ENCODE peak calls at places on chromosome 1, in eight cellular contexts. F is CD8-positive, alpha-beta T cell; H is Peyer's patch; R is tibial nerve; I is CD8-positive, alpha-beta memory T cell; Q is SJSA1; W is left ventricle myocardium inferior; V is tibial artery. T is an unnamed sample. For H3K27me3, the result is how much of the 10 kb centered on the place peaks cover.

GRCh38 chr1:53737648-53738204 is 1.2 kb downstream of the GLIS1 start:
- DNase-seq in F (no peak), H (no peak), R (no peak), I (no peak), Q (no peak), W (no peak), V (no peak), T (no peak)

GRCh38 chr1:65150583-65151263 is 2.7 kb downstream of the AK4 start:
- DNase-seq in F (no peak), H (no peak), R (no peak), I (no peak), Q (no peak), W (no peak), V (no peak), T (no peak)

GRCh38 chr1:17059391-17060128 is 5.7 kb upstream of the SDHB start:
- DNase-seq in F (no peak), H (peak), R (no peak), I (peak), Q (peak), W (peak), V (peak), T (no peak)

GRCh38 chr1:12616709-12617373 is 1.2 kb downstream of the DHRS3 start:
- DNase-seq in F (no peak), H (no peak), R (no peak), I (peak), Q (peak), W (peak), V (no peak), T (peak)

GRCh38 chr1:90745972-90746371 is 28.9 kb upstream of the BARHL2 start:
- DNase-seq in F (no peak), H (no peak), R (no peak), I (no peak), Q (no peak), W (no peak), V (no peak), T (no peak)

GRCh38 chr1:206738370-206739366 is 31.9 kb upstream of the IL19 start:
- DNase-seq in F (no peak), H (no peak), R (no peak), I (no peak), Q (peak), W (no peak), V (no peak), T (no peak)

GRCh38 chr1:246703581-246703980 is 20.6 kb upstream of the SCCPDH start:
- DNase-seq in F (no peak), H (no peak), R (no peak), I (no peak), Q (no peak), W (no peak), V (no peak), T (no peak)

GRCh38 chr1:200231787-200232222 is 178.0 kb downstream of the ZNF281 start:
- DNase-seq in F (no peak), H (no peak), R (no peak), I (no peak), Q (no peak), W (no peak), V (no peak), T (no peak)

GRCh38 chr1:109383850-109384249 is 13.9 kb downstream of the SORT1 start:
- DNase-seq in F (no peak), H (no peak), R (no peak), I (no peak), Q (no peak), W (no peak), V (no peak), T (no peak)

GRCh38 chr1:158611916-158612315 is 6.8 kb downstream of the OR10Z1 start:
- DNase-seq in F (no peak), H (no peak), R (no peak), I (no peak), Q (no peak), W (no peak), V (no peak), T (no peak)

GRCh38 chr1:43580039-43580438 is 49.4 kb downstream of the PTPRF start:
- DNase-seq in F (no peak), H (no peak), R (no peak), I (no peak), Q (no peak), W (no peak), V (no peak), T (no peak)

GRCh38 chr1:41341756-41342562 is 19.3 kb upstream of the FOXO6 start:
- DNase-seq in F (no peak), H (no peak), R (no peak), I (no peak), Q (no peak), W (no peak), V (no peak), T (no peak)

GRCh38 chr1:240854367-240854766 is 242.4 kb upstream of the GREM2 start:
- DNase-seq in F (no peak), H (no peak), R (no peak), I (no peak), Q (peak), W (no peak), V (no peak), T (no peak)

DNA sequence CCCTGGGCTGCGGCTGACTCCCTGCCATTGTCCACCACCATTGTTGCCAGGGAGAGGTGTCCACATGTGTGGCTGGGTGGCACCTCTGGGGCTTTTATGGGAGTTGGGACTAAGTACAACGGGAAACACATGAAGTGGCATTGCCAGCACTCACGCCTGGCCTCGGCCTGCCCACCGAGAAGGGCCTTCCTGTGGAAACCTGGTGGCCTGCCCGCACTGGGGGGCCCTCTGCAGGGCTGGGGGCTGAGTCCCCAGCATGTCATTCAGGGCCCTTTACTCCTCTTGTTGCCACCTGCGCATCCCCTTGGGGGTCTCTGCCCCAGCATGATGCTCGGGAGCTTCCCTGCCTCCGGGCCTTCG is 35.5 kb upstream of the RUNX3 start:
- DNase-seq in F (no peak), H (no peak), R (no peak), I (no peak), Q (no peak), W (no peak), V (no peak), T (no peak)
- H3K27ac ChIP-seq in F (peak), H (peak), R (no peak), I (peak), Q (peak), W (no peak), V (no peak), T (peak)

GRCh38 chr1:2807678-2808385 is 6.3 kb upstream of the TTC34 start:
- DNase-seq in F (no peak), H (no peak), R (no peak), I (no peak), Q (no peak), W (no peak), V (no peak), T (no peak)

GRCh38 chr1:2808831-2809605 is 7.5 kb upstream of the TTC34 start:
- DNase-seq in F (no peak), H (no peak), R (no peak), I (no peak), Q (no peak), W (no peak), V (no peak), T (no peak)

GRCh38 chr1:2805801-2806430 is 4.4 kb upstream of the TTC34 start:
- DNase-seq in F (no peak), H (no peak), R (no peak), I (no peak), Q (no peak), W (no peak), V (no peak), T (no peak)

GRCh38 chr1:2808386-2808705 is 6.9 kb upstream of the TTC34 start:
- DNase-seq in F (no peak), H (no peak), R (no peak), I (no peak), Q (no peak), W (no peak), V (no peak), T (no peak)

GRCh38 chr1:2807036-2807435 is 5.5 kb upstream of the TTC34 start:
- DNase-seq in F (no peak), H (no peak), R (no peak), I (no peak), Q (no peak), W (no peak), V (no peak), T (no peak)
- H3K27me3 ChIP-seq in F (under half), H (under half), R (under half), I (under half), Q (under half), W (half or more), V (under half), T (under half)

GRCh38 chr1:60620107-60620506 is 462.3 kb upstream of the NFIA start:
- DNase-seq in F (no peak), H (no peak), R (no peak), I (no peak), Q (no peak), W (peak), V (no peak), T (no peak)
- H3K27ac ChIP-seq in F (no peak), H (no peak), R (no peak), I (no peak), Q (no peak), W (peak), V (peak), T (no peak)

GRCh38 chr1:160081261-160081936 is at the start of gene KCNJ9:
- DNase-seq in F (no peak), H (no peak), R (no peak), I (no peak), Q (peak), W (no peak), V (no peak), T (no peak)

GRCh38 chr1:160082926-160083325 is 1.6 kb downstream of the KCNJ9 start:
- DNase-seq in F (no peak), H (no peak), R (no peak), I (no peak), Q (no peak), W (no peak), V (no peak), T (no peak)

GRCh38 chr1:160083968-160084770 is 2.8 kb downstream of the KCNJ9 start:
- DNase-seq in F (peak), H (peak), R (peak), I (peak), Q (no peak), W (peak), V (no peak), T (peak)

GRCh38 chr1:160080381-160081100 is 797 bp upstream of the KCNJ9 start:
- DNase-seq in F (no peak), H (no peak), R (no peak), I (no peak), Q (peak), W (no peak), V (no peak), T (no peak)

DNA sequence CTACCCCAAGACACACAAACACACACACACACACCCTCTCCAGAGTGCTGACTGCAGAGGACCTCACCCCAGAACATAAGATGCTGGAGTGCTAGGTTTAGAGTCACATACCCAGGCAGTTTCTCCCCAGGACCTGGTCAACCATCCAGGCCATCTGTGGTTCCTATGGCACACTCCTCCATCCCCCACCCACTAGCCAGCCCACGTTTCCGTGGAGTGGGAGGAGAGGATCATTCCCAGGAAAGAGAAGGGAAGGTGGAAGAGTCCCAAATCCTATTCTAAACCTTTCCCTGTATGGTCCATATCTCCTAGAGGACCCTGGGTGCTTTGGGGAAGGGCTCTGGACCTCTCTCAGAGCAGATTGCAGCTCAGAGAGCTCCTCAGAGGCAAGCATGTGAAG is 1.1 kb downstream of the KCNJ9 start:
- DNase-seq in F (no peak), H (no peak), R (no peak), I (no peak), Q (no peak), W (no peak), V (no peak), T (no peak)
- H3K27me3 ChIP-seq in F (under half), H (under half), R (under half), I (under half), Q (half or more), W (half or more), V (under half), T (under half)

T was measured in CD4-positive, alpha-beta T cell.